ENCODE peak calls at places on chromosomes 16 and 17, in five cellular contexts. R is NCI-H460, A is hippocampal formation, Q is RPMI7951, Z is DMS79. G is an unnamed sample.

GRCh38 chr17:1362065-1362848 is 37.8 kb downstream of the YWHAE start:
- DNase-seq in R (no peak), A (no peak), Q (no peak), Z (no peak), G (no peak)

GRCh38 chr17:31373150-31374082 is 18.1 kb upstream of the RAB11FIP4 start:
- DNase-seq in R (peak), A (peak), Q (peak), Z (no peak), G (peak)

GRCh38 chr16:67847064-67847861 is at the start of gene CENPT:
- DNase-seq in R (no peak), A (no peak), Q (peak), Z (no peak), G (peak)

GRCh38 chr17:48510761-48511604 is 19.8 kb downstream of the HOXB1 start:
- DNase-seq in R (no peak), A (no peak), Q (peak), Z (peak), G (peak)

GRCh38 chr16:2156025-2156848 is 655 bp downstream of the TRAF7 start:
- DNase-seq in R (no peak), A (no peak), Q (peak), Z (no peak), G (peak)

GRCh38 chr16:76265434-76266045 is 11.7 kb upstream of the CNTNAP4 start:
- DNase-seq in R (peak), A (no peak), Q (no peak), Z (no peak), G (peak)

GRCh38 chr16:30472328-30472942 is at the start of gene ITGAL:
- DNase-seq in R (no peak), A (no peak), Q (no peak), Z (no peak), G (no peak)

GRCh38 chr16:85582177-85582888 is 30.8 kb upstream of the GSE1 start:
- DNase-seq in R (no peak), A (no peak), Q (peak), Z (no peak), G (no peak)

GRCh38 chr16:65644821-65645220 is 523.0 kb upstream of the CDH11 start:
- DNase-seq in R (no peak), A (no peak), Q (no peak), Z (no peak), G (no peak)

GRCh38 chr16:82995927-82996441 is 369.2 kb downstream of the CDH13 start:
- DNase-seq in R (peak), A (no peak), Q (peak), Z (no peak), G (peak)

GRCh38 chr16:12433691-12434390 is 369.8 kb downstream of the CPPED1 start:
- DNase-seq in R (no peak), A (peak), Q (no peak), Z (no peak), G (no peak)

GRCh38 chr17:80783971-80784370 is 207.7 kb upstream of the CHMP6 start:
- DNase-seq in R (no peak), A (no peak), Q (no peak), Z (no peak), G (no peak)

GRCh38 chr17:48553837-48554236 is 8.9 kb upstream of the HOXB2 start:
- DNase-seq in R (no peak), A (no peak), Q (no peak), Z (no peak), G (no peak)

GRCh38 chr17:44587339-44587738 is 30.1 kb downstream of the FZD2 start:
- DNase-seq in R (peak), A (no peak), Q (peak), Z (no peak), G (peak)

GRCh38 chr17:81980752-81981239 is 3.4 kb downstream of the ASPSCR1 start:
- DNase-seq in R (no peak), A (no peak), Q (peak), Z (peak), G (no peak)

GRCh38 chr17:79788989-79789942 is 7.6 kb downstream of the CBX8 start:
- DNase-seq in R (no peak), A (no peak), Q (no peak), Z (no peak), G (no peak)

GRCh38 chr16:381788-382717 is at the start of gene PGAP6:
- DNase-seq in R (no peak), A (peak), Q (peak), Z (no peak), G (peak)

GRCh38 chr17:77120866-77121265 is 19.9 kb upstream of the SEC14L1 start:
- DNase-seq in R (no peak), A (peak), Q (no peak), Z (no peak), G (no peak)

GRCh38 chr17:68840073-68840472 is 115.1 kb downstream of the ABCA8 start:
- DNase-seq in R (no peak), A (no peak), Q (no peak), Z (no peak), G (no peak)

GRCh38 chr17:65061621-65062020 is 5.1 kb upstream of the GNA13 start:
- DNase-seq in R (no peak), A (no peak), Q (no peak), Z (no peak), G (no peak)

GRCh38 chr17:50060951-50061712 is 5.2 kb downstream of the ITGA3 start:
- DNase-seq in R (no peak), A (no peak), Q (peak), Z (peak), G (peak)

GRCh38 chr17:2982854-2983636 is 80.4 kb downstream of the OR1D5 start:
- DNase-seq in R (peak), A (peak), Q (peak), Z (peak), G (peak)

GRCh38 chr17:76917829-76918228 is 49.6 kb downstream of the MGAT5B start:
- DNase-seq in R (no peak), A (no peak), Q (no peak), Z (no peak), G (no peak)

GRCh38 chr16:31880322-31880979 is 6.8 kb downstream of the ZNF267 start:
- DNase-seq in R (no peak), A (no peak), Q (peak), Z (no peak), G (peak)

GRCh38 chr17:53176629-53177028 is 646.1 kb upstream of the KIF2B start:
- DNase-seq in R (no peak), A (no peak), Q (no peak), Z (no peak), G (no peak)

GRCh38 chr16:67236551-67237395 is 9.8 kb downstream of the TMEM208 start:
- DNase-seq in R (peak), A (no peak), Q (peak), Z (no peak), G (peak)

G was measured in ELR.